ENCODE peak calls at places on chromosomes 4 and X, in four cellular contexts. One of them, this sample, is unnamed.

GRCh38 chr4:142150483-142150882 is 514.1 kb downstream of the IL15 start:
- DNase-seq in GM06990: no peak
- DNase-seq in tibial nerve: no peak
- DNase-seq in uterus: no peak
- DNase-seq in this sample: no peak

GRCh38 chrX:64205735-64206491 is 405 bp upstream of the AMER1 start:
- DNase-seq in GM06990: peak; percentile 92
- DNase-seq in tibial nerve: peak; percentile 90
- DNase-seq in uterus: peak; percentile 93
- DNase-seq in this sample: peak; percentile 85

GRCh38 chr4:128782875-128783614 is 26.5 kb upstream of the JADE1 start:
- DNase-seq in GM06990: no peak
- DNase-seq in tibial nerve: no peak
- DNase-seq in uterus: peak; percentile 19
- DNase-seq in this sample: peak; percentile 82

GRCh38 chr4:185395255-185395955 is at the start of gene LRP2BP:
- DNase-seq in GM06990: no peak
- DNase-seq in tibial nerve: no peak
- DNase-seq in uterus: no peak
- DNase-seq in this sample: peak; percentile 97

GRCh38 chrX:37454537-37455285 is 105.5 kb downstream of the PRRG1 start:
- DNase-seq in GM06990: no peak
- DNase-seq in tibial nerve: no peak
- DNase-seq in uterus: no peak
- DNase-seq in this sample: peak; percentile 9

GRCh38 chrX:129655547-129656248 is 942 bp upstream of the APLN start:
- DNase-seq in GM06990: no peak
- DNase-seq in tibial nerve: no peak
- DNase-seq in uterus: no peak
- DNase-seq in this sample: no peak

GRCh38 chr4:139986108-139986507 is 167.9 kb downstream of the MAML3 start:
- DNase-seq in GM06990: no peak
- DNase-seq in tibial nerve: no peak
- DNase-seq in uterus: no peak
- DNase-seq in this sample: no peak

GRCh38 chrX:21989415-21989814 is 42.7 kb upstream of the PHEX start:
- DNase-seq in GM06990: no peak
- DNase-seq in tibial nerve: no peak
- DNase-seq in uterus: no peak
- DNase-seq in this sample: no peak

GRCh38 chr4:179823342-179823741 is 2381.1 kb upstream of the AGA start:
- DNase-seq in GM06990: no peak
- DNase-seq in tibial nerve: no peak
- DNase-seq in uterus: no peak
- DNase-seq in this sample: no peak

GRCh38 chrX:154732421-154733071 is 18.3 kb downstream of the GAB3 start:
- DNase-seq in GM06990: no peak
- DNase-seq in tibial nerve: no peak
- DNase-seq in uterus: no peak
- DNase-seq in this sample: peak; percentile 77

GRCh38 chr4:176439611-176440010 is 119.8 kb downstream of the SPCS3 start:
- DNase-seq in GM06990: no peak
- DNase-seq in tibial nerve: no peak
- DNase-seq in uterus: no peak
- DNase-seq in this sample: no peak

GRCh38 chrX:112874140-112874539 is 33.5 kb upstream of the AMOT start:
- DNase-seq in GM06990: no peak
- DNase-seq in tibial nerve: no peak
- DNase-seq in uterus: no peak
- DNase-seq in this sample: peak; percentile 16

GRCh38 chr4:24598025-24598424 is 13.7 kb upstream of the DHX15 start:
- DNase-seq in GM06990: no peak
- DNase-seq in tibial nerve: no peak
- DNase-seq in uterus: no peak
- DNase-seq in this sample: no peak

GRCh38 chr4:116150152-116150551 is 935.2 kb downstream of the TRAM1L1 start:
- DNase-seq in GM06990: no peak
- DNase-seq in tibial nerve: no peak
- DNase-seq in uterus: no peak
- DNase-seq in this sample: no peak

GRCh38 chr4:88674565-88674964 is 23.1 kb downstream of the NAP1L5 start:
- DNase-seq in GM06990: no peak
- DNase-seq in tibial nerve: no peak
- DNase-seq in uterus: no peak
- DNase-seq in this sample: peak; percentile 73

GRCh38 chr4:98577956-98578355 is 80.5 kb downstream of the TSPAN5 start:
- DNase-seq in GM06990: no peak
- DNase-seq in tibial nerve: no peak
- DNase-seq in uterus: no peak
- DNase-seq in this sample: peak; percentile 25

GRCh38 chrX:107738768-107739167 is 36.8 kb downstream of the TSC22D3 start:
- DNase-seq in GM06990: no peak
- DNase-seq in tibial nerve: no peak
- DNase-seq in uterus: no peak
- DNase-seq in this sample: no peak

GRCh38 chrX:107742754-107743191 is 32.8 kb downstream of the TSC22D3 start:
- DNase-seq in GM06990: no peak
- DNase-seq in tibial nerve: no peak
- DNase-seq in uterus: peak; percentile 31
- DNase-seq in this sample: no peak

GRCh38 chrX:107743995-107744394 is 31.6 kb downstream of the TSC22D3 start:
- DNase-seq in GM06990: no peak
- DNase-seq in tibial nerve: no peak
- DNase-seq in uterus: no peak
- DNase-seq in this sample: no peak

GRCh38 chrX:107739541-107739940 is 36.0 kb downstream of the TSC22D3 start:
- DNase-seq in GM06990: no peak
- DNase-seq in tibial nerve: no peak
- DNase-seq in uterus: no peak
- DNase-seq in this sample: no peak

GRCh38 chrX:107741318-107741813 is 34.2 kb downstream of the TSC22D3 start:
- DNase-seq in GM06990: no peak
- DNase-seq in tibial nerve: no peak
- DNase-seq in uterus: no peak
- DNase-seq in this sample: no peak
- H3K4me3 ChIP-seq in GM06990: no peak overlapping the region
- H3K4me3 ChIP-seq in tibial nerve: no peak overlapping the region
- H3K4me3 ChIP-seq in uterus: no peak overlapping the region
- H3K4me3 ChIP-seq in this sample: no peak overlapping the region

GRCh38 chr4:26459054-26459755 is 31.1 kb downstream of the CCKAR start:
- DNase-seq in GM06990: peak; percentile 37
- DNase-seq in tibial nerve: no peak
- DNase-seq in uterus: no peak
- DNase-seq in this sample: peak; percentile 78
- H3K4me3 ChIP-seq in GM06990: no peak overlapping the region
- H3K4me3 ChIP-seq in tibial nerve: no peak overlapping the region
- H3K4me3 ChIP-seq in uterus: no peak overlapping the region
- H3K4me3 ChIP-seq in this sample: no peak overlapping the region

DNA sequence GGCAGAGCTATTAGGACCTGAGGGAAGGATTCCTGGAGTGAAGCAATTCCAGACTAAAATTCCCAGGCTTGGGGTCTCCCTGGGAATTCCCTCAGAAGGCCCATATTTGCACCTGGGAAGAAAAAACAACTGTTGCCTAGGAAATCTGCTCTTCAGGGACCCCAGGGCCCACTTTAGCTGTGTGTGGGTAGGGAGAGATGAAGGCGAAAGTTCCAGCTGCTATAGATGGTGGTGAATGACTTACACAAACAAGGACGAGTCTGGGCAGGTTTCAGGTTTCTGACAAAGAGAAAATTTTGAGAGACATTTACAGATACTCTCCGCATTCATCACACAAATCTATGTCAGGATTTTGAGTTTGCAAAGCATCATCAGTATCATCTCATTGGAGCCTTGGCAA is 126.1 kb downstream of the GPC3 start:
- DNase-seq in GM06990: no peak
- DNase-seq in tibial nerve: no peak
- DNase-seq in uterus: no peak
- DNase-seq in this sample: no peak
- H3K4me3 ChIP-seq in GM06990: no peak overlapping the region
- H3K4me3 ChIP-seq in tibial nerve: no peak overlapping the region
- H3K4me3 ChIP-seq in uterus: no peak overlapping the region
- H3K4me3 ChIP-seq in this sample: no peak overlapping the region

GRCh38 chr4:54005475-54005874 is 58.9 kb downstream of the CHIC2 start:
- DNase-seq in GM06990: no peak
- DNase-seq in tibial nerve: no peak
- DNase-seq in uterus: no peak
- DNase-seq in this sample: peak; percentile 51
- H3K4me3 ChIP-seq in GM06990: no peak overlapping the region
- H3K4me3 ChIP-seq in tibial nerve: no peak overlapping the region
- H3K4me3 ChIP-seq in uterus: no peak overlapping the region
- H3K4me3 ChIP-seq in this sample: no peak overlapping the region

GRCh38 chr4:112509243-112510190 is 6.5 kb downstream of the NEUROG2 start:
- DNase-seq in GM06990: no peak
- DNase-seq in tibial nerve: no peak
- DNase-seq in uterus: no peak
- DNase-seq in this sample: no peak
- H3K4me3 ChIP-seq in GM06990: peak overlapping the region; percentile 64
- H3K4me3 ChIP-seq in tibial nerve: peak overlapping the region; percentile 4
- H3K4me3 ChIP-seq in uterus: no peak overlapping the region
- H3K4me3 ChIP-seq in this sample: no peak overlapping the region

GRCh38 chr4:144645102-144645469 is 870 bp upstream of the HHIP start:
- DNase-seq in GM06990: peak; percentile 15
- DNase-seq in tibial nerve: no peak
- DNase-seq in uterus: peak; percentile 16
- DNase-seq in this sample: no peak

GRCh38 chr4:144647095-144647959 is 1.4 kb downstream of the HHIP start:
- DNase-seq in GM06990: no peak
- DNase-seq in tibial nerve: no peak
- DNase-seq in uterus: no peak
- DNase-seq in this sample: peak; percentile 53

GRCh38 chr4:144645621-144646522 is at the start of gene HHIP:
- DNase-seq in GM06990: peak; percentile 30
- DNase-seq in tibial nerve: peak; percentile 33
- DNase-seq in uterus: peak; percentile 50
- DNase-seq in this sample: peak; percentile 36

GRCh38 chr4:144646523-144647094 is 653 bp downstream of the HHIP start:
- DNase-seq in GM06990: peak; percentile 26
- DNase-seq in tibial nerve: no peak
- DNase-seq in uterus: peak; percentile 16
- DNase-seq in this sample: no peak

DNA sequence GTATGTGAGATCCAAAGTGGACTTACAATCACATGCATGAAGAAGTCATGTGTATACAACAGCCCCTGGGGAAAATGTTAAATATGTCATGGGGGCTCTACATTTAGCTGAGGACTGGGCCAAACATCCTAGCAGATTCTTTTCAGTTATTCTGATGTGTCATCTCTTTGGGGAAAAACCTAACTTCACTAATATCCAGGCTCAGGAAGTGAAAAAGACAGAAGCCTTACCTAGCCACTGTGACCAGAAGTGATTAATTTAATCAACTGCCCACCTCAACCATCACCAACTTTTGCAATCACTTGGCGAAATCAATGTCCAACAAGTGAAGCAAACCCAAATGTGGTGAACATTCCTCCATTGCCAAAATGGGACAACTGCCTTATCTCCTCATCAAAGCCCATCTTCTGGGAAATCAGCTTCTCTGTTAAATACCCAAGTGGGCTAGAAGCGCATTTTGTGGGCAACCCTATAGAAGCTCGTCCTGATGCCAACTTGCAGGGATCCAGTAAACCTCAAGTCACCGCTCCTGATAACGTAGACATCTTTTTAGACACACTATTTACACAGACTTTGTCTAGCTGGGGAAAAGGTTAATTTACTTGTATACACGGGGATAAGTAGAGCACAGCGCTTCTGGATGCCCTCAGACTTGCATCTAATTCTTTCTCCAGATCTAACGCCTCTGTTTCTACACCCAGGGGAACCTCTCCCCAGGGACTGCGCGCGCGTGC is 1.4 kb upstream of the HHIP start:
- DNase-seq in GM06990: no peak
- DNase-seq in tibial nerve: no peak
- DNase-seq in uterus: no peak
- DNase-seq in this sample: no peak
- H3K4me3 ChIP-seq in GM06990: no peak overlapping the region
- H3K4me3 ChIP-seq in tibial nerve: peak overlapping the region; percentile 50
- H3K4me3 ChIP-seq in uterus: no peak overlapping the region
- H3K4me3 ChIP-seq in this sample: no peak overlapping the region

GRCh38 chr4:86847576-86847975 is 1.6 kb downstream of the SLC10A6 start:
- DNase-seq in GM06990: no peak
- DNase-seq in tibial nerve: no peak
- DNase-seq in uterus: no peak
- DNase-seq in this sample: no peak
- H3K4me3 ChIP-seq in GM06990: no peak overlapping the region
- H3K4me3 ChIP-seq in tibial nerve: no peak overlapping the region
- H3K4me3 ChIP-seq in uterus: no peak overlapping the region
- H3K4me3 ChIP-seq in this sample: no peak overlapping the region